ENCODE peak calls at places on chromosome 22, in five cellular contexts. L is mesendoderm, X is H1, H is IMR-90, K is GM23248. V is an unnamed sample.

GRCh38 chr22:25048659-25049657 is 96.4 kb downstream of the KIAA1671 start:
- DNase-seq in L (peak; percentile 73), X (peak; percentile 84), H (peak; percentile 23), K (peak; percentile 69), V (peak; percentile 25)

GRCh38 chr22:49196046-49196511 is 631.6 kb downstream of the BRD1 start:
- DNase-seq in L (no peak), X (no peak), H (no peak), K (no peak), V (no peak)

GRCh38 chr22:32801436-32802290 is at the start of gene TIMP3:
- DNase-seq in L (peak; percentile 84), X (peak; percentile 89), H (peak; percentile 82), K (peak; percentile 93), V (no peak)

GRCh38 chr22:50022171-50022819 is 9.7 kb upstream of the IL17REL start:
- DNase-seq in L (no peak), X (no peak), H (no peak), K (no peak), V (no peak)

GRCh38 chr22:22214819-22215329 is 29.7 kb upstream of the VPREB1 start:
- DNase-seq in L (no peak), X (no peak), H (no peak), K (no peak), V (no peak)

GRCh38 chr22:49257551-49257951 is 570.1 kb downstream of the BRD1 start:
- DNase-seq in L (no peak), X (no peak), H (no peak), K (no peak), V (no peak)

GRCh38 chr22:37681556-37682049 is 4.5 kb upstream of the NOL12 start:
- DNase-seq in L (peak; percentile 81), X (peak; percentile 88), H (peak; percentile 77), K (peak; percentile 88), V (no peak)

GRCh38 chr22:33589297-33589696 is 331.0 kb downstream of the LARGE1 start:
- DNase-seq in L (no peak), X (no peak), H (no peak), K (no peak), V (no peak)

GRCh38 chr22:20084547-20085413 is 4.7 kb downstream of the DGCR8 start:
- DNase-seq in L (peak; percentile 68), X (peak; percentile 82), H (no peak), K (peak; percentile 27), V (no peak)

GRCh38 chr22:25844601-25845000 is 102.6 kb downstream of the MYO18B start:
- DNase-seq in L (no peak), X (no peak), H (no peak), K (no peak), V (no peak)

GRCh38 chr22:27024982-27025381 is 367.6 kb downstream of the MIAT start:
- DNase-seq in L (no peak), X (no peak), H (no peak), K (no peak), V (no peak)

GRCh38 chr22:49392247-49392646 is 435.4 kb downstream of the BRD1 start:
- DNase-seq in L (no peak), X (no peak), H (no peak), K (no peak), V (no peak)

GRCh38 chr22:26479792-26480610 is 3.6 kb downstream of the HPS4 start:
- DNase-seq in L (no peak), X (no peak), H (no peak), K (no peak), V (no peak)

GRCh38 chr22:29715240-29715639 is 4.6 kb upstream of the CABP7 start:
- DNase-seq in L (no peak), X (no peak), H (no peak), K (no peak), V (no peak)

GRCh38 chr22:50531546-50532352 is 1.9 kb upstream of the TYMP start:
- DNase-seq in L (peak; percentile 56), X (peak; percentile 77), H (peak; percentile 41), K (peak; percentile 88), V (no peak)

GRCh38 chr22:34414467-34415440 is 494.5 kb upstream of the LARGE1 start:
- DNase-seq in L (peak; percentile 98), X (peak; percentile 77), H (no peak), K (peak; percentile 3), V (peak; percentile 86)

GRCh38 chr22:35657571-35658312 is 9.5 kb downstream of the APOL6 start:
- DNase-seq in L (no peak), X (no peak), H (no peak), K (no peak), V (no peak)

GRCh38 chr22:27480487-27480886 is 321.1 kb downstream of the MN1 start:
- DNase-seq in L (peak; percentile 53), X (peak; percentile 54), H (no peak), K (no peak), V (no peak)

GRCh38 chr22:49396817-49397216 is 430.9 kb downstream of the BRD1 start:
- DNase-seq in L (peak; percentile 47), X (no peak), H (no peak), K (no peak), V (no peak)

GRCh38 chr22:49825944-49826602 is 1.6 kb downstream of the BRD1 start:
- DNase-seq in L (no peak), X (no peak), H (peak; percentile 72), K (peak; percentile 81), V (no peak)

GRCh38 chr22:33438273-33438672 is 380.1 kb upstream of the SYN3 start:
- DNase-seq in L (no peak), X (no peak), H (peak; percentile 89), K (peak; percentile 92), V (no peak)

GRCh38 chr22:50010676-50011446 is 1.7 kb downstream of the IL17REL start:
- DNase-seq in L (no peak), X (peak; percentile 54), H (no peak), K (no peak), V (no peak)

GRCh38 chr22:32643246-32643645 is 158.3 kb upstream of the TIMP3 start:
- DNase-seq in L (peak; percentile 94), X (no peak), H (no peak), K (no peak), V (no peak)

GRCh38 chr22:42656578-42656977 is 7.4 kb upstream of the CYB5R3 start:
- DNase-seq in L (no peak), X (no peak), H (no peak), K (no peak), V (no peak)

DNA sequence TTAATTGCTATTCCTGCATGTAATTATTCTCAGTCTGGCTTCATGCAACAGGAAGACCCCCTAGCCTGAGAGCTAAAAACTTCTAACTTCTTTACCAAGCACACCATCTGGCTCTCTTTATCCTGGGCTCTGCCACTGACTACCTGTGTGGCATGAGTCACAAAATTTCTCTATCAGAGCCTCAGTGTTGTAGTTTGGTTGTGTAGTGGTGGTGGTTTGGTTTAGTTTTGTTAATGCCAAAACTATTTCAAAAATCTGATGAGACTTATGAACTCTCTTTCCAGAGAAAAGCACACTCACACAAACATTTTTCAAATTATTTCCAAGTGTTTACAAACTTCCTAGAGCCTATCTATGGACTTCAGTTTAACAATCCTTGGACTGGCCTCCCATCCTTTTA is 7.5 kb upstream of the IL17RA start:
- DNase-seq in L (no peak), X (no peak), H (peak; percentile 88), K (peak; percentile 81), V (no peak)
- H3K9ac ChIP-seq in L (no peak overlapping the region), X (no peak overlapping the region), H (no peak overlapping the region), K (no peak overlapping the region), V (no peak overlapping the region)

DNA sequence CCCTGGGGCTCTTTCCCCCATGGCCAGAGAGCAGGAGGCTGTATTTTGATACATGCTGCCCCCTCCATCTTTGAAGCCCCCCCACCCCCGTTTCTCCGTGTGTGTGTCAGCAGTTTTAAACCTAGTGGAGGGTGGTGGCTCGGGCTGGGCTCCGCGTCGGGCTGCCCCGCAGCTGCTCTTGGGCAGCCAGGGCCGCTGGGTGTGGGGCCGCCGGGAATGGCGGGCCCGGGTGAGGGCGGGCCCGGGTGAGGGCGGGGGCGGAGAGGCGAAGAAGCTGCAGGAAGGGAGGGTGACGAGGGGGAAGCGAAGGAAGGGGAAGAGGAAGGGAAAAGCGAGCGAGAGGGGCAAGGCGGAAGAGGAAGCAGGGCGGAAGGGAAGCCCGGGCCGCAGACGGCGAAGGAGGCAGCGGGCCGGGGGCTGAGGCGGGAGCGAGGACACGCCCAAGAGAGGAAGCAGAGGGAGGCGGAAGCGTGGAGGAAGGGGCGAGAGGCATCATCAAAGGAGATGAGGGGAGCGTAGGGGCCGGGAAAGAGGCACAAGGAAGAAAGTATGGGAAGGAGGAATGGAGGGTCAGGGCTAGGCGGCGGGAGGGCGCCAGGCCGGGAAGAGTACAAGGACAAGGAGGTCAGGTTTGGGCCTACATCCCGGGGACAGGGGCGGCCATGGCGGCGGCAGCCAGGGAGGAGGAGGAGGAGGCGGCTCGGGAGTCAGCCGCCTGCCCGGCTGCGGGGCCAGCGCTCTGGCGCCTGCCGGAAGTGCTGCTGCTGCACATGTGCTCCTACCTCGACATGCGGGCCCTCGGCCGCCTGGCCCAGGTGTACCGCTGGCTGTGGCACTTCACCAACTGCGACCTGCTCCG is 82.4 kb downstream of the BCR start:
- DNase-seq in L (no peak), X (no peak), H (no peak), K (no peak), V (no peak)
- H3K9ac ChIP-seq in L (no peak overlapping the region), X (no peak overlapping the region), H (no peak overlapping the region), K (no peak overlapping the region), V (no peak overlapping the region)

GRCh38 chr22:44050766-44051747 is 27.0 kb downstream of the PARVB start:
- DNase-seq in L (no peak), X (no peak), H (no peak), K (no peak), V (no peak)
- H3K9ac ChIP-seq in L (no peak overlapping the region), X (no peak overlapping the region), H (no peak overlapping the region), K (no peak overlapping the region), V (no peak overlapping the region)

DNA sequence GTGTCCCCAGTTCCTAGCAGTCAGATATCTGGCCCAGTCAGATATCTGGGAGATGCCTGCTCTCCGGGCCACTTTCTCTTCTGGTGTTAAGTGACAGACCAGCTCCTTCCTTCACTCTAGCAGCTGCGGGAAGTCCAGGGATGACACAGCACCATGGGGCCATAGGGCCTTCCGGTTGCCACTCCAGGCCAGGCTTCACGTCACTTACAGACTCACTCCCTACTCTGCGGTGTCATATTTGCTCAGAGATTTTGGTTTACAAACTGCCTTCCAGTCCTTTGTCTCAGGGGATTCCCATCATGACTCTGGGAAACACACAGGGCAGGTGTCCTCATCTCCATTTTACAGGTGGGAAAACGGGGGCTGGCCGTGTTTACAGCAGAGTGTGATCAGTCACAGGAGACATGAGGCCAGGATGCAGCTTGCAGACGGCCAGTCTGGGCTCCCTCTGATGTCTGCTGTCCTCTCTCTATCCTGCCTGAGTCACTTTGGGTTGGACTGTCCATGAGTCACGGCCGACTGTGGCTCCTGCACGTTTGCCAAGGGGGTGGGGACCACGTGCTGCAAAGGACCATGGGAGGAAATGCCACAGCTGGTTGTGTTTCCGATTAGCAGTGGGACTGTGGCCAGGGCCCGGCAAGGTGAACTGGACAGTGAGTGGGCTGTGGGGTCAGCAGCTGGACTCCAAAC is 8.2 kb upstream of the TBC1D22A start:
- DNase-seq in L (no peak), X (no peak), H (peak; percentile 99), K (peak; percentile 100), V (no peak)
- H3K9ac ChIP-seq in L (no peak overlapping the region), X (no peak overlapping the region), H (peak overlapping the region; percentile 39), K (peak overlapping the region; percentile 80), V (no peak overlapping the region)